ENCODE peak calls at places on chromosomes 7 and 10, in four cellular contexts. M, X, I and O are unnamed samples. For H3K4me1, the result is how much of the 10 kb centered on the place peaks cover.

GRCh38 chr7:106757846-106758245 is 96.9 kb upstream of the CCDC71L start:
- DNase-seq in M (peak), X (peak), I (peak), O (no peak)

GRCh38 chr7:70764004-70764691 is 367.8 kb upstream of the GALNT17 start:
- DNase-seq in M (no peak), X (no peak), I (no peak), O (no peak)

GRCh38 chr7:18495412-18496335 is at the start of gene HDAC9:
- DNase-seq in M (peak), X (no peak), I (no peak), O (no peak)

GRCh38 chr7:47893238-47893637 is 55.0 kb downstream of the PKD1L1 start:
- DNase-seq in M (no peak), X (no peak), I (no peak), O (no peak)

GRCh38 chr7:142030294-142030693 is 34.6 kb downstream of the MGAM start:
- DNase-seq in M (no peak), X (no peak), I (no peak), O (no peak)

GRCh38 chr7:75617634-75618234 is 121.0 kb downstream of the HIP1 start:
- DNase-seq in M (no peak), X (peak), I (peak), O (peak)

GRCh38 chr7:97025983-97026704 is 1.5 kb upstream of the DLX5 start:
- DNase-seq in M (peak), X (no peak), I (no peak), O (no peak)

GRCh38 chr7:44083796-44084195 is 1.5 kb upstream of the POLM start:
- DNase-seq in M (no peak), X (no peak), I (no peak), O (no peak)

GRCh38 chr10:84360634-84361365 is 32.4 kb downstream of the CCSER2 start:
- DNase-seq in M (peak), X (no peak), I (no peak), O (no peak)

GRCh38 chr10:131920151-131920550 is 19.3 kb downstream of the PPP2R2D start:
- DNase-seq in M (no peak), X (no peak), I (no peak), O (no peak)

GRCh38 chr10:3761916-3762708 is 22.9 kb downstream of the KLF6 start:
- DNase-seq in M (peak), X (peak), I (peak), O (no peak)

GRCh38 chr10:131911451-131911850 is 10.6 kb downstream of the PPP2R2D start:
- DNase-seq in M (no peak), X (no peak), I (no peak), O (no peak)

GRCh38 chr7:48299580-48300169 is 128.4 kb downstream of the ABCA13 start:
- DNase-seq in M (peak), X (peak), I (peak), O (no peak)

GRCh38 chr10:96244354-96244753 is 27.0 kb downstream of the BLNK start:
- DNase-seq in M (no peak), X (no peak), I (peak), O (no peak)

GRCh38 chr10:103284170-103284569 is 7.2 kb downstream of the INA start:
- DNase-seq in M (no peak), X (no peak), I (no peak), O (no peak)

GRCh38 chr10:119405505-119405807 is 137.1 kb downstream of the RGS10 start:
- DNase-seq in M (no peak), X (no peak), I (no peak), O (no peak)

GRCh38 chr10:43225004-43225786 is 41.7 kb downstream of the RASGEF1A start:
- DNase-seq in M (no peak), X (peak), I (no peak), O (no peak)

GRCh38 chr10:45353176-45353575 is 20.8 kb upstream of the ALOX5 start:
- DNase-seq in M (no peak), X (no peak), I (no peak), O (no peak)

GRCh38 chr7:158651968-158652555 is 52.5 kb downstream of the NCAPG2 start:
- DNase-seq in M (no peak), X (no peak), I (no peak), O (no peak)

GRCh38 chr7:152076324-152076821 is 50.9 kb downstream of the GALNT11 start:
- DNase-seq in M (no peak), X (no peak), I (peak), O (no peak)

DNA sequence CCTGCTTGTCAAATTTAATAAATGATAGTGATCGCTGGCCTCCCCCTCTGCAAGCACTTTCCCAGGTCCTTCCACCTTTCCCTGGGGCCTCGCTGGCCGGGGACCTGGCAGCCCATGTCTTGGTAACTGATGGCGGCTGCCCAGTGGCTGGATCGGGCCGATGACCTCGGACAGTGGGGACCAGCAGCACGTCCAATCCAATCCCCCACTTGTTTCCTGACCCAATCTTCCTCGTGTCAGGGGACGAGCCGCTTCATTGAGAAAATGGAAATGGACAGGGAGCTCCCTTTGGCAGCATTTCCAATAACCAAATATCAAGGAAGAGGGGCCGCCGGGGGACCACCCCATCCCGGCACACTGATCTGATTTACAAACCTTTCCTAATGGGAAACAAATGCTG is 17.2 kb downstream of the EBF3 start:
- DNase-seq in M (no peak), X (no peak), I (no peak), O (no peak)
- H3K4me3 ChIP-seq in M (no peak), X (no peak), I (no peak), O (no peak)

GRCh38 chr7:36790280-36790679 is 66.0 kb upstream of the AOAH start:
- DNase-seq in M (no peak), X (no peak), I (no peak), O (no peak)
- H3K4me1 ChIP-seq in M (under half), X (under half), I (under half), O (under half)

DNA sequence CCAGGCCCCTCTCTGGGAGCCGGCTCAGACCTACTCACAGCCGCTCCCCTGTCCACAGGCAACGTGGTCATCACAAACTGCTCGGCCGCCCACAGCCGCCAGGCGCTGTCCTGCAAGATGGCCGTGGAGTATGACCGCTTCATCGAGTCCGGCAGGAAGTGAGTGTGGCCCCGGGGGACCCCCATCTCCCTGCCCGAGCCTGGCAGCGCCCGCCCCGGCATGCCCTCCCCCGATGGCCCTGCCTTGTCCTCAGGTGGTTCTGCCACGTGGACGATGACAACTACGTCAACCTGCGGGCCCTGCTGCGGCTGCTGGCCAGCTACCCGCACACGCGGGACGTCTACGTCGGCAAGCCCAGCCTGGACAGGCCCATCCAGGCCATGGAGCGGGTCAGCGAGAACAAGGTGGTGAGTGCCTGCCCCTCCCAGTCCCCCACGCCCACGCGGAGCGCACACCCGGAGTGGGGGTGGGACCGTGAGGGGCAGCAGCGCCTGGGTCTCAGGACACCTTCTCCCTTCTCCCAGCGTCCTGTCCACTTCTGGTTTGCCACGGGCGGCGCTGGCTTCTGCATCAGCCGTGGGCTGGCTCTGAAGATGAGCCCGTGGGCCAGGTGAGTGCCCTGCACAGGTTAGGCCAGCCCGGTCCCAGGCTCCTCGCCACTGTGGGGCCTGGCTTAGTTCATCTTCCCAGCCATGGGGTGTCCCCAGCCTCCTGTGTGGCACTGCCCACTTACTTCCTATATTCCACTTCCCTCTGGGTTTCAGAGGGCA is 5.8 kb downstream of the LFNG start:
- DNase-seq in M (no peak), X (no peak), I (no peak), O (no peak)
- H3K27ac ChIP-seq in M (no peak), X (no peak), I (peak), O (no peak)

GRCh38 chr10:31867646-31868045 is 61.0 kb downstream of the ARHGAP12 start:
- DNase-seq in M (no peak), X (no peak), I (no peak), O (no peak)

GRCh38 chr10:31866118-31866670 is 62.4 kb downstream of the ARHGAP12 start:
- DNase-seq in M (no peak), X (no peak), I (peak), O (no peak)

GRCh38 chr10:31864834-31865518 is 63.7 kb downstream of the ARHGAP12 start:
- DNase-seq in M (no peak), X (no peak), I (no peak), O (no peak)
- H3K4me3 ChIP-seq in M (no peak), X (no peak), I (no peak), O (no peak)

DNA sequence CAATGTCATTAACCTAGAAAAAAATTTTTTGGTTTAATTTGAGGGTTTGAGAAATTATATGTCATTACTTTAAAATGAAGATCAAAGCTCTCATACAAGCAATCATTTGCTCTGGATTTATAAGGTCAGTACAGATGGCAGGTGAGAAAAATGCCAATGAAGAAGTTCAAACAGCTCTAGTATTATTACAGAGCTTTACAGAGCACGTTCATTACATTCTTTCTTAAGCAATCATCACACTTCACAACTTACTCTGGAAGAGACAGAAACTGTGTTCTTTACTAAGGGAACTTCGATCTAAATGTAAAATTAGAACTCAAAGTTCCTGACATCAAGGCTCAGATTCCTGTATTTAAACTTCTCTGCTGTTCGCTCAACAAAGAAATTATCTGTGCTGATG is 153.4 kb downstream of the ATE1 start:
- DNase-seq in M (peak), X (no peak), I (no peak), O (no peak)
- H3K4me1 ChIP-seq in M (under half), X (under half), I (under half), O (under half)

GRCh38 chr10:62081322-62081945 is 179.9 kb downstream of the ARID5B start:
- DNase-seq in M (no peak), X (no peak), I (peak), O (no peak)
- H3K27ac ChIP-seq in M (peak), X (no peak), I (peak), O (peak)